ENCODE peak calls at places on chromosomes 12 and 14, in eight cellular contexts. R is MM.1S, H is OCI-LY7, N is HCT116, W is neural progenitor cell, U is GM23338, C is GM12878, L is IMR-90. D is an unnamed sample.

GRCh38 chr12:12899530-12900380 is 8.4 kb downstream of the GPRC5A start:
- DNase-seq in L (peak; percentile 98), U (no peak), W (no peak), N (no peak), R (no peak), C (no peak), H (no peak), D (peak; percentile 87)

GRCh38 chr14:59754256-59754655 is 116.3 kb downstream of the RTN1 start:
- DNase-seq in C (no peak), W (no peak), H (no peak), L (peak; percentile 1), N (no peak), R (no peak), U (no peak), D (no peak)

GRCh38 chr12:51950682-51951198 is 759 bp upstream of the ACVR1B start:
- DNase-seq in R (no peak), N (no peak), W (no peak), H (no peak), L (no peak), C (no peak), U (no peak), D (no peak)

GRCh38 chr12:113208041-113208934 is 13.0 kb upstream of the TPCN1 start:
- DNase-seq in C (peak; percentile 99), N (no peak), U (peak; percentile 30), H (peak; percentile 98), W (no peak), L (peak; percentile 79), R (peak; percentile 87), D (no peak)

GRCh38 chr12:124520258-124520657 is 47.2 kb downstream of the NCOR2 start:
- DNase-seq in H (no peak), C (no peak), U (no peak), R (no peak), N (no peak), L (peak; percentile 29), W (no peak), D (peak; percentile 96)

GRCh38 chr12:78951746-78952532 is 87.4 kb downstream of the SYT1 start:
- DNase-seq in H (no peak), W (peak; percentile 18), L (no peak), R (no peak), U (no peak), N (no peak), C (no peak), D (no peak)

GRCh38 chr12:45909041-45909713 is 81.2 kb downstream of the SCAF11 start:
- DNase-seq in H (no peak), L (peak; percentile 78), U (no peak), W (no peak), R (no peak), N (no peak), C (no peak), D (no peak)

GRCh38 chr12:67091204-67091603 is 178.0 kb upstream of the CAND1 start:
- DNase-seq in N (no peak), R (no peak), U (no peak), W (no peak), C (no peak), H (no peak), L (no peak), D (no peak)

GRCh38 chr12:87720967-87721366 is 308.2 kb downstream of the C12orf50 start:
- DNase-seq in U (no peak), R (no peak), L (no peak), N (no peak), C (no peak), W (no peak), H (no peak), D (no peak)

GRCh38 chr12:65567820-65568219 is 256.5 kb upstream of the HMGA2 start:
- DNase-seq in N (no peak), H (no peak), L (no peak), U (no peak), C (no peak), R (no peak), W (no peak), D (no peak)

GRCh38 chr14:37864861-37865718 is 269.7 kb downstream of the TTC6 start:
- DNase-seq in N (no peak), C (no peak), U (no peak), R (no peak), W (no peak), H (no peak), L (peak; percentile 7), D (no peak)

GRCh38 chr12:7058850-7059249 is 1.7 kb upstream of the C1S start:
- DNase-seq in L (no peak), R (no peak), N (no peak), H (no peak), C (no peak), W (no peak), U (no peak), D (no peak)
- H3K4me2 ChIP-seq in L (no peak overlapping the region), R (no peak overlapping the region), N (no peak overlapping the region), H (no peak overlapping the region), C (no peak overlapping the region), W (no peak overlapping the region), U (no peak overlapping the region), D (no peak overlapping the region)

GRCh38 chr14:69149461-69150244 is 3.3 kb downstream of the DCAF5 start:
- DNase-seq in H (no peak), R (no peak), U (no peak), L (no peak), W (no peak), C (no peak), N (no peak), D (peak; percentile 46)
- H3K4me2 ChIP-seq in H (peak overlapping the region; percentile 87), R (no peak overlapping the region), U (no peak overlapping the region), L (peak overlapping the region; percentile 12), W (no peak overlapping the region), C (peak overlapping the region; percentile 48), N (no peak overlapping the region), D (peak overlapping the region; percentile 52)

GRCh38 chr12:3329361-3329760 is 161.6 kb upstream of the PRMT8 start:
- DNase-seq in R (no peak), C (no peak), N (no peak), W (no peak), H (no peak), L (no peak), U (no peak), D (peak; percentile 68)

GRCh38 chr12:3333991-3334391 is 157.0 kb upstream of the PRMT8 start:
- DNase-seq in C (no peak), W (no peak), L (no peak), R (no peak), N (no peak), H (no peak), U (no peak), D (no peak)

GRCh38 chr12:3333583-3333982 is 157.4 kb upstream of the PRMT8 start:
- DNase-seq in L (no peak), H (no peak), C (no peak), U (peak; percentile 95), R (no peak), W (peak; percentile 88), N (peak; percentile 38), D (no peak)

GRCh38 chr12:3330976-3331375 is 160.0 kb upstream of the PRMT8 start:
- DNase-seq in W (no peak), H (no peak), C (no peak), L (no peak), U (no peak), N (no peak), R (no peak), D (peak; percentile 65)

DNA sequence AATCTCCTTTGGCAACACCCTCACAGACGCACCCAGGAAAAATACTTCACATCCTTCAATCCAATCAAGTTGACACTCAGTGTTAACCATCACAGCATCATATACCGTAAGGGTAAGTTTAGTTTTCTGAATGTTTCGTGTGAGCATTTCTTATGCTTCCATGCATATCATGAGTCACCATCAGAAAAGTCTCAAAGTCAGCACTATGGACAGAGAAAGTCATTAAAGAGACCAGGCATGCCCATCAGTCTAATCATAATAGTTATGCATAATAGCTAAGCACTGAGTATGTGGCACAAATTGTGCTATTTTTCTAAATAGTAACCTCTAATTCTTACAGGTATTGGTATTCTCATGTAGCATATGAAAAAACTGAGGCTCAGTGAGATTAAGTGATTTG is 158.8 kb upstream of the PRMT8 start:
- DNase-seq in C (no peak), U (no peak), L (peak; percentile 21), N (no peak), H (no peak), W (no peak), R (no peak), D (peak; percentile 86)
- H3K4me2 ChIP-seq in C (no peak overlapping the region), U (no peak overlapping the region), L (no peak overlapping the region), N (no peak overlapping the region), H (no peak overlapping the region), W (no peak overlapping the region), R (no peak overlapping the region), D (no peak overlapping the region)

DNA sequence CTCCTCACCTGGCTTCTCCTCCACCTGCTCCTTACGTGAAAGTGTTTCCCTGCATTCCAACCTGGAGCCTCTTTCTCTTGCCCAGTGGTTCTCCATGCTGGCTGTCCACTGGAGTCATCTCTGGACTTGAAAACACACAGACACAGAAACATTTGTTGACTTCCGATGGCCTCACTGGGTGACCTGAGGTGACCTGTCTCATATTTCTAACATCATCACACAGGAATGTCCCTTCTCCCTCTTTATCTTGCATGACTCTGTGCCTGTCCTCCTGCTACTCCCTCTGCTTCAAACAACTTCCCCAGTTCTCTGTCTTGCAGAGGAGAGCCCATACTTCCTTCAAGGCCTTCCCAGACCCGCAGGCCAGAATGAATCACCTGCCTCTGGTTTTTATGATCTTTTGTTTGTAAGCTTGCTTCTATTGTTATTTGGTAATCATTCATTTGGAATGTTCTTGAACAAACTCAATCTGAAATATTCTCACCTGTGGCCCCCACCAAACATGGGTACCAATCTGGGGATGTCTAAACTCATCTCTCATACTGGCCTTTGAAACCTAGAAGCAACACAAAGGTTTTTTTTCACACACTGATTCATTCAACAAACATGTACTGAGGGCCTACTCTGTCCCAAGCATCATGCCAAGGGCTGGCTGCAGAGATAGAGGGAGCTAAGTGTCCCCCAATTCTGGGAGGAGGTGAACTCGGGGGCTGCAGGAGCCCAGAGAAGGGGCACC is 9.7 kb upstream of the RIN3 start:
- DNase-seq in R (no peak), U (no peak), N (peak; percentile 88), W (no peak), L (peak; percentile 70), H (no peak), C (no peak), D (peak; percentile 75)
- H3K4me2 ChIP-seq in R (no peak overlapping the region), U (no peak overlapping the region), N (peak overlapping the region; percentile 65), W (no peak overlapping the region), L (no peak overlapping the region), H (no peak overlapping the region), C (no peak overlapping the region), D (peak overlapping the region; percentile 45)

GRCh38 chr14:104694991-104695659 is 5.7 kb downstream of the INF2 start:
- DNase-seq in L (no peak), N (no peak), H (no peak), R (no peak), W (no peak), C (no peak), U (no peak), D (no peak)
- H3K4me2 ChIP-seq in L (no peak overlapping the region), N (no peak overlapping the region), H (no peak overlapping the region), R (no peak overlapping the region), W (peak overlapping the region; percentile 1), C (peak overlapping the region; percentile 44), U (peak overlapping the region; percentile 57), D (no peak overlapping the region)